ENCODE peak calls at places on chromosomes 7 and 10, in nine cellular contexts. R, Q, J, M, O, G, K, D and W are unnamed samples. For H3K4me1, the result is how much of the 10 kb centered on the place peaks cover.

GRCh38 chr10:87918254-87918859 is 54.9 kb downstream of the PTEN start:
- DNase-seq in K (no peak), Q (no peak), O (no peak), J (no peak), G (no peak), R (no peak), M (no peak), D (no peak), W (no peak)

GRCh38 chr10:89431977-89432376 is 17.6 kb downstream of the IFIT5 start:
- DNase-seq in J (peak), D (no peak), K (no peak), M (no peak), O (no peak), G (no peak), Q (no peak), R (no peak), W (peak)

GRCh38 chr10:3231951-3232730 is 59.6 kb upstream of the PITRM1 start:
- DNase-seq in R (no peak), Q (no peak), G (no peak), D (no peak), J (peak), K (no peak), M (no peak), O (no peak), W (no peak)

GRCh38 chr7:22980422-22980821 is 33.5 kb downstream of the HYCC1 start:
- DNase-seq in D (no peak), O (no peak), K (no peak), R (no peak), J (peak), Q (no peak), G (no peak), M (peak), W (no peak)

GRCh38 chr7:128030263-128030998 is 806 bp downstream of the LRRC4 start:
- DNase-seq in O (no peak), M (no peak), G (no peak), J (no peak), K (no peak), Q (no peak), D (no peak), R (no peak), W (no peak)

GRCh38 chr10:87507879-87508278 is 3.2 kb downstream of the MINPP1 start:
- DNase-seq in D (no peak), Q (no peak), K (no peak), O (no peak), J (no peak), M (no peak), G (no peak), R (no peak), W (no peak)

GRCh38 chr7:50287121-50287520 is 17.4 kb upstream of the IKZF1 start:
- DNase-seq in R (no peak), K (no peak), D (no peak), G (no peak), O (no peak), Q (no peak), J (no peak), M (no peak), W (no peak)

GRCh38 chr7:100247152-100247757 is 27.5 kb downstream of the PVRIG start:
- DNase-seq in D (no peak), G (no peak), Q (no peak), R (peak), K (no peak), J (peak), O (no peak), M (no peak), W (peak)

GRCh38 chr10:67779455-67780205 is 58.4 kb downstream of the DNAJC12 start:
- DNase-seq in K (peak), O (peak), Q (no peak), R (peak), M (peak), G (peak), J (peak), D (peak), W (peak)

GRCh38 chr10:118628397-118628796 is 32.9 kb upstream of the PRLHR start:
- DNase-seq in O (no peak), J (no peak), M (no peak), Q (no peak), D (no peak), K (no peak), R (no peak), G (no peak), W (no peak)

GRCh38 chr10:33074443-33074842 is 116.4 kb upstream of the ITGB1 start:
- DNase-seq in D (no peak), O (no peak), G (no peak), R (no peak), J (no peak), Q (no peak), K (no peak), M (no peak), W (peak)

GRCh38 chr7:40436761-40437160 is 302.0 kb downstream of the SUGCT start:
- DNase-seq in Q (no peak), K (no peak), D (no peak), O (no peak), M (no peak), R (no peak), G (no peak), J (no peak), W (no peak)

GRCh38 chr7:42350801-42351200 is 113.8 kb upstream of the GLI3 start:
- DNase-seq in R (no peak), O (no peak), K (no peak), G (no peak), J (no peak), Q (peak), D (peak), M (no peak), W (peak)

GRCh38 chr10:128475686-128476410 is 349.6 kb upstream of the MKI67 start:
- DNase-seq in O (no peak), R (no peak), D (no peak), G (no peak), K (no peak), J (no peak), M (no peak), Q (no peak), W (no peak)

GRCh38 chr10:11810313-11810766 is 12.8 kb upstream of the PROSER2 start:
- DNase-seq in Q (no peak), O (no peak), J (peak), D (no peak), R (no peak), K (no peak), G (no peak), M (no peak), W (no peak)

GRCh38 chr7:77698042-77698625 is 1.9 kb downstream of the RSBN1L start:
- DNase-seq in O (no peak), M (peak), G (no peak), K (no peak), D (no peak), J (no peak), R (no peak), Q (no peak), W (no peak)

GRCh38 chr10:86711957-86712708 is 43.8 kb downstream of the LDB3 start:
- DNase-seq in G (peak), Q (no peak), J (peak), R (no peak), K (no peak), D (peak), M (peak), O (peak), W (peak)

GRCh38 chr10:77970869-77971803 is 44.6 kb upstream of the DLG5 start:
- DNase-seq in O (peak), R (peak), D (peak), K (peak), Q (peak), G (peak), J (peak), M (no peak), W (peak)

GRCh38 chr7:114343949-114344708 is 70.5 kb upstream of the FOXP2 start:
- DNase-seq in J (no peak), O (no peak), Q (no peak), M (no peak), R (no peak), D (no peak), G (no peak), K (no peak), W (no peak)

GRCh38 chr10:24208661-24209420 is at the start of gene KIAA1217:
- DNase-seq in Q (peak), J (peak), G (peak), M (no peak), K (no peak), O (peak), D (peak), R (no peak), W (peak)

GRCh38 chr10:24206926-24207701 is 1.8 kb upstream of the KIAA1217 start:
- DNase-seq in G (no peak), Q (no peak), O (no peak), M (no peak), D (no peak), R (no peak), K (no peak), J (no peak), W (no peak)

GRCh38 chr10:24206334-24206733 is 2.6 kb upstream of the KIAA1217 start:
- DNase-seq in K (no peak), O (no peak), Q (no peak), D (no peak), R (no peak), G (no peak), M (no peak), J (no peak), W (no peak)

GRCh38 chr10:24209421-24209770 is 458 bp downstream of the KIAA1217 start:
- DNase-seq in M (no peak), O (no peak), J (peak), Q (no peak), G (no peak), K (no peak), R (no peak), D (no peak), W (peak)

DNA sequence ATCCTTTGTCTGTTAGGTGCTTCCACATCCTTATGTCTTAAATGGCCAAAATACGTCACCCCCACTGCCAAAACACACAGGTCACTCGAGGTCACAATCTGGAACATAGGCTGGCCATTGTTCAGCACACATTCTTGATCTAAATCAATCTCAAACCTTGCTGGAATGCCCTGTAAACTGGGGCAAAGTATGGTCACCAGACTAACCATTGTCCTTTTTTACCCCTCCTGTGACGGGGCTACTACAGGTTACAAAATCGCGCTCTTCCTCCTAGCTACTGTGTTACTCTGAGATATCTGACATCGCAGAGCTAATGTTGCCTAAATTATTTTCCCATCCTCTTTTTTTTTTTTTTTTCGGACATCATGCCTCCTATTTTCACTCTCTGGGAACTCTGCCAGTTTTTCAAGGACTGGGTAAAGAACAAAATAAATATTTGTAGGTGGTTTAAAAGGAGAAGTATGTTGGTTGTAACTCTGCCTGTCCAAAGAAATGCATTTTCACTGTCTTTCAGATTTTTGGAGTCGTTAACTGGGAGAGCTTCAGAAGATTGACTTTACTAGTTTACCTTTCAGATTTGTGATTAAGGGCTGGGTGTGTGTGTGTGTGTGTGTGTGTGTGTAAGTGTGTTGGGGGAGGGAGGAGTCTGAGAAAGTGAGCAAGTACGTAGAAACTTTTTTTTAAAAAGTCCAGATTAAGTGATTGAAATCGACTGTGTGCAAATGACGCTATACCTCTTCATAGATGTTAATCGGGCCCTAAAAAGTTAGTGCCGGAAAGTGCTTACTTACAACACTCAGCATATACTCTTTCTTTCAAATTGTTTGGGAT is 942 bp upstream of the KIAA1217 start:
- DNase-seq in G (peak), Q (peak), K (no peak), J (no peak), M (no peak), O (no peak), D (peak), R (no peak), W (peak)
- H3K4me3 ChIP-seq in G (peak), Q (peak), K (peak), J (no peak), M (no peak), O (no peak), D (peak), R (peak), W (peak)

GRCh38 chr10:63699785-63700184 is 178.6 kb downstream of the REEP3 start:
- DNase-seq in D (peak), J (peak), K (no peak), G (peak), R (no peak), M (no peak), Q (no peak), O (peak), W (no peak)
- H3K4me1 ChIP-seq in D (under half), J (under half), K (under half), G (half or more), R (under half), M (half or more), Q (under half), O (under half), W (under half)

GRCh38 chr7:76283254-76284159 is 19.0 kb upstream of the HSPB1 start:
- DNase-seq in K (no peak), G (no peak), M (no peak), O (no peak), R (no peak), D (no peak), Q (no peak), J (no peak), W (no peak)
- H3K27ac ChIP-seq in K (no peak), G (no peak), M (no peak), O (no peak), R (no peak), D (peak), Q (no peak), J (no peak), W (no peak)

DNA sequence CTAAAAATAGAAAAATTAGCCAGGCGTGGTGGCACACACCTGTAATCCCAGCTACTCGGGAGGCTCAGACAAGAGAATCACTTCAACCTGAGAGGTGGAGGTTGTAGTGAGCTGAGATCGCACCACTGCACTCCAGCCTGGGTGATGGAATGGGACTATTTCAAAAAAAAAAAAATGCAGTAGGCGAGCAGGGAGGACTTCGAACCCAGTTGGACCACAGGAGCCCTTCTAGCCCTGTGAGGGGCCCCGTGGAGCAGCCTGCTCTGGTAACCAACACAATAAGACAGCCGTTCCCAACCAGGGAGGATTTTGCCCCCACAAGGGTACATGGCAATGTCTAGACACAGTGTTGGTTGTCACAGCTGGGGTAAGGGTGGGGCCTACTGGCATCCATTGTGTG is 64.0 kb upstream of the BTBD16 start:
- DNase-seq in K (no peak), D (no peak), M (no peak), G (no peak), O (no peak), J (no peak), Q (no peak), R (no peak), W (no peak)
- H3K4me3 ChIP-seq in K (no peak), D (no peak), M (no peak), G (no peak), O (no peak), J (no peak), Q (no peak), R (no peak), W (no peak)

DNA sequence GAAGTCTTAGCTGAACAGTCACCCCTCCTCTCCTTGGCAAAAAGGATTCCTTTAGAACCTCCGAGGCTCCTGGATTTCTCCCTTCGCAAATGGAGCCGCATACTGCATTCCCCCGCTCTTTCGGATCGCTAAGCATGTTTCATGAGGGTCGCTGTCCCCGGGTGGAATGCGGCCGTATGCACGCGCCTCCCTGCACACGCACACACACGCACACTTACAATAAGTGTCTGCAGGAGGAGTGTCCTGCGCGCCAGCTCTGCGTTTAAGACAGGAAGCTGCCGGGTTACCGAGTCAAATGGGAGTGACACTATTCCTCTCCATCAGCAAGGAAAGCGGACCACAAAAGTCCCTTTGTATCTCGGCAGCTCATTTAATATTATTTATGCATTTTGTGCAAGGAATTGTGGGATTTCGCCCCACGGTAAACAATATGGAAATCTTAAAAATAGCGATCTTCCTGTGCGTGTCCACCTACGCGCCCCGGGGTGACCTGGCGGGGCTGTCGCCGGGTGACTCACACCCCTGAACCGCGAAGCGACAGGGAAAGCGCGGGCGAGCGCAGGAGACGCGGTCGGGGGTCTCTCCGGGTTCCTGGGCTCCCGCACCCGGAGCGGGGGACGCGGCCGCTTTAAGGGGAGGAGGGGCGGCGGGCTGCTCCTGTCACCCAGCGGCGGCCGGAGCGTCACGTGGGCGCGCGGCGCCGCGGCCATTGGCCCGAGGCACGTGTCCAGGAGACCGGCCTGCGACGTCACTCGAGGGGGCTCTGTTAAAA is 971 bp upstream of the EN2 start:
- DNase-seq in R (no peak), J (peak), G (peak), K (peak), Q (peak), M (no peak), O (peak), D (peak), W (peak)
- H3K4me1 ChIP-seq in R (under half), J (under half), G (under half), K (under half), Q (half or more), M (under half), O (under half), D (under half), W (under half)

GRCh38 chr7:74269757-74270277 is 15.6 kb upstream of the RFC2 start:
- DNase-seq in K (no peak), R (no peak), O (peak), G (peak), Q (peak), J (peak), M (peak), D (peak), W (peak)
- H3K27ac ChIP-seq in K (no peak), R (peak), O (no peak), G (peak), Q (peak), J (peak), M (no peak), D (peak), W (no peak)

GRCh38 chr10:131742371-131743000 is 158.3 kb upstream of the PPP2R2D start:
- DNase-seq in O (peak), Q (no peak), J (no peak), M (no peak), R (no peak), K (no peak), G (peak), D (no peak), W (no peak)
- H3K4me3 ChIP-seq in O (no peak), Q (no peak), J (no peak), M (no peak), R (no peak), K (no peak), G (no peak), D (no peak), W (no peak)

GRCh38 chr7:47327698-47328391 is 254.1 kb downstream of the TNS3 start:
- DNase-seq in O (peak), D (peak), M (no peak), Q (peak), R (no peak), G (peak), J (peak), K (peak), W (peak)
- H3K4me1 ChIP-seq in O (under half), D (half or more), M (under half), Q (half or more), R (under half), G (under half), J (under half), K (half or more), W (under half)

GRCh38 chr7:137900137-137900536 is 53.4 kb upstream of the DGKI start:
- DNase-seq in G (no peak), R (no peak), O (no peak), Q (no peak), K (no peak), D (no peak), M (no peak), J (no peak), W (no peak)

GRCh38 chr7:137904826-137905225 is 58.1 kb upstream of the DGKI start:
- DNase-seq in K (no peak), M (no peak), R (no peak), D (no peak), J (peak), Q (no peak), O (no peak), G (no peak), W (peak)

GRCh38 chr7:137903382-137904169 is 56.8 kb upstream of the DGKI start:
- DNase-seq in R (peak), Q (no peak), D (peak), G (peak), J (peak), K (no peak), O (no peak), M (peak), W (peak)

GRCh38 chr7:137895301-137896201 is 48.8 kb upstream of the DGKI start:
- DNase-seq in G (no peak), M (no peak), O (no peak), D (no peak), K (no peak), Q (no peak), R (no peak), J (no peak), W (no peak)

GRCh38 chr7:137898839-137899681 is 52.3 kb upstream of the DGKI start:
- DNase-seq in G (peak), M (peak), O (peak), J (peak), R (peak), K (peak), D (peak), Q (peak), W (peak)
- H3K27ac ChIP-seq in G (no peak), M (no peak), O (no peak), J (no peak), R (no peak), K (peak), D (peak), Q (peak), W (peak)